ENCODE peak calls at places on chromosomes 12 and 14, in eight cellular contexts. M is psoas muscle, C is upper lobe of right lung, B is gastrocnemius medialis, A is right lobe of liver, E is stomach, G is fibroblast of mammary gland, O is GM12865. U is an unnamed sample.

GRCh38 chr12:39628836-39629235 is 9.2 kb upstream of the ABCD2 start:
- DNase-seq in A (no peak), O (peak; percentile 34), B (no peak), C (no peak), E (no peak), G (no peak), M (no peak), U (no peak)

GRCh38 chr12:14443531-14443930 is 78.0 kb downstream of the ATF7IP start:
- DNase-seq in B (no peak), G (peak; percentile 58), M (no peak), O (no peak), E (no peak), C (no peak), A (no peak), U (no peak)

GRCh38 chr12:72957454-72957853 is 685.3 kb downstream of the TRHDE start:
- DNase-seq in M (no peak), A (no peak), C (no peak), O (no peak), B (no peak), G (no peak), E (no peak), U (no peak)

GRCh38 chr14:68094158-68094557 is 274.6 kb downstream of the RAD51B start:
- DNase-seq in E (no peak), A (no peak), B (no peak), C (no peak), M (no peak), O (no peak), G (no peak), U (no peak)

GRCh38 chr14:103679351-103679750 is 35.9 kb downstream of the XRCC3 start:
- DNase-seq in G (peak; percentile 35), O (peak; percentile 82), C (peak; percentile 79), B (no peak), M (peak; percentile 67), E (peak; percentile 40), A (peak; percentile 56), U (peak; percentile 49)

GRCh38 chr12:110794623-110795280 is 52.0 kb upstream of the CCDC63 start:
- DNase-seq in E (peak; percentile 42), O (peak; percentile 51), M (peak; percentile 77), B (no peak), G (peak; percentile 65), C (no peak), A (no peak), U (no peak)

GRCh38 chr12:90627180-90627896 is 327.6 kb downstream of the CCER1 start:
- DNase-seq in G (peak; percentile 80), O (peak; percentile 27), A (no peak), M (no peak), E (no peak), B (no peak), C (no peak), U (no peak)

GRCh38 chr12:57342207-57342691 is 88.6 kb downstream of the R3HDM2 start:
- DNase-seq in A (no peak), C (no peak), E (no peak), B (no peak), M (no peak), O (no peak), G (peak; percentile 51), U (no peak)

GRCh38 chr14:52951730-52952481 is 1.1 kb upstream of the FERMT2 start:
- DNase-seq in E (peak; percentile 43), O (peak; percentile 35), A (peak; percentile 25), G (peak; percentile 86), C (no peak), M (no peak), B (peak; percentile 26), U (no peak)

GRCh38 chr14:87883750-87884149 is 109.2 kb downstream of the GALC start:
- DNase-seq in A (no peak), E (no peak), B (no peak), G (no peak), M (no peak), O (no peak), C (no peak), U (no peak)

DNA sequence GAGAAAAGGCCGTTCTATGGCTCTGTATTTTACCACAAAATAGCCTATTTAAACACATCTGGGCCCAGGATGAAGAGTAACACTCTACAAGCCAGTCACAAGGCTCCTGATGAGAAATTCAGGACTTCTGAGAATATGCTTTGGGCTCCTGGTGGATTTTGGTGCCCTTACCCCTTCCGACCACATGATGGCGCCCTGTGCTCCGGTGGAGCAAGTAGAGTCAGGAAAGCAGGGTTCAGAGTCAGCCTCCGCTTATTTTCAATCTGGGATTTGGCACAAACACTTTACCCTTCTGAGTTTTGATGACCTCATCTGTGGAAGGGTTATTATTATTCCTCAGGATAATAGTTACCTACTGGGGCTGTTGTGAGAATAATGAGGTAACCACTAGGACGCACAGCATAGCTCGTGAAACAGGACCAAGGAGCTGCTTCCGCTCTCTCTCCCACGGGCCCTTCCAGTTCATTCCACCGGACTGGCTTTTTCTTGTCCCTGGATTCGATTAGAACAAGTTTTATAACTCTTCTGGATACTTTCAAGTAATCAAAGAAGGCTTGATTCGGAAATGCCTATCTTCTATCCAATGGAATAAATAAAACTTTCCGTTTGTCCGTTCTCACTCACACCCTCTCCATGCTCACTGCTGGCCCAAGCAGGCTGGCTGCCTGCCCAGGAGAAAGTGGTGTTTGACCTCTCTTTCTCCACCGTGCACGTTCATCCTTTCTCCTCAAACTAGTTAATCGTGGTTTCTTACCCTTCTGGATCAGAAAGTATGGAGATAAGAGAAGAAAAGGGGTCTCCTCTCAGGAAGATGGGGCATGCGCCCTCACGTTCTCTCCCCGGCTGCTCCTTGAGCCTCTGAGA is 104.6 kb downstream of the GALC start:
- DNase-seq in E (no peak), B (no peak), M (no peak), C (no peak), A (no peak), O (peak; percentile 35), G (peak; percentile 64), U (no peak)
- TF ChIP-seq CTCF in E (no peak), B (no peak), M (no peak), C (peak; percentile 47), A (peak; percentile 30), O (peak; percentile 73), G (peak; percentile 91), U (no peak)

GRCh38 chr14:75980856-75981255 is 939 bp downstream of the TGFB3 start:
- DNase-seq in G (peak; percentile 42), A (no peak), O (no peak), C (no peak), M (peak; percentile 64), E (peak; percentile 47), B (no peak), U (no peak)
- H3K4me3 ChIP-seq in G (peak overlapping the region; percentile 63), A (peak overlapping the region; percentile 67), O (no peak overlapping the region), C (peak overlapping the region; percentile 78), M (peak overlapping the region; percentile 79), E (peak overlapping the region; percentile 66), B (peak overlapping the region; percentile 62), U (no peak overlapping the region)

DNA sequence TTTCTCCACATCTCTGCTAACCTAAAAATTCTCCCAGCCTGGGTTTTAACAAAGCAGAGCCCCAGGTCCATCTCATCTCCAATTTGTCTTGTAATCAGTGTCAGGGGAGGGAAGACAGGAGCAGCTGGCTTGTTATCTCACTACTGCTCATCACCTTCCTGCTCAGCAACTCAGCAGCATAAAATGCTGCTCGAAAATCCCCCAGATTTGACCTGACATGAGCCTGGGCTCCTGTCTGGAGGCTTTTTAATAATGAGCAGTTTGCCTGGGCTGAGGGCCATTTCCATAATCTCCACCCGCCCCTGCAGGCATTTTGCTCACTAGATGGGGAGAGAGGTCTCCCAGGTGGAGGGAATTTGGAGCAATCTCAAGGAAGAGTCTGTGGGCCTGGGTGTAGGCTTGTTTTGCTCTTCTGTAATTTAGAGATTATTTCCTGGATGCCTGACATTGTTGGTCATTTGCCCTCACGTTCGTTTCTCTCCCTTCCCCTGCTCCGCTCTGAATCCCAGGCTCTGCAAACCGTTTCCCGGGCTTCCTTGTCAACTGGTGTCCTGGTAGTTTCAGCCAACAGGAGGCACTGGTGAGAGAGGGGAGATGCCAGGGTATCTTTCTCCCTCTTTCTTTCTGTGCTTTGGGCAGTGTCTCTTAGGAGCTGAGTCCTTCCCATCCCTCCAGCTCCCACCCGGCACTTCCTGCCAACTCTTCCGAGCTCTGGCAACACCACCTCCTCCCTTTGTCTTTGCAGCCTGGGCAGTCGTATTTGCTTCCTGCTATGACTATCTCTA is 299.2 kb downstream of the GLT1D1 start:
- DNase-seq in A (no peak), E (no peak), C (no peak), B (no peak), M (no peak), O (no peak), G (no peak), U (no peak)
- TF ChIP-seq CTCF in A (no peak), E (no peak), C (no peak), B (no peak), M (no peak), O (no peak), G (no peak), U (no peak)

DNA sequence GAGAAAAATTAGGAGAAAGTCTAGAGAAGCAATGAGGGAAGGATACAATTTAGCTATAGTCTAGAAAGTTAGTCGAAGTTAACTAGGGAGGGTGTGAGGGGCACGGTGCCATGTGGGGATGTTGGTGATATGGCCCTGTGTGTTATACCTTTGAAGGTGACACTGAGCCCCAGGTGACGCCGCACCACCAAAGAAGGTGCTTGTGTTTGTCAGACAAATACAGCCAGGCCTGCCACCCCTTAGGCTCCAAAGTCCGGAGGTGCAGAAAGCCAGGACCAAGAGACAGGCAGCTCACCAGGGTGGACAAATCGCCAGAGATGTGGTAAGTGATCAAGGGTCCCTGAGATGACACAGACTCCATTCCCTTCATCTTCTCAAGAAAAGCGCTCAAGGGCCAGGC is 1.1 kb downstream of the C1S start:
- DNase-seq in E (no peak), A (peak; percentile 61), C (no peak), G (no peak), B (no peak), O (no peak), M (no peak), U (no peak)
- H3K4me3 ChIP-seq in E (peak overlapping the region; percentile 46), A (peak overlapping the region; percentile 55), C (peak overlapping the region; percentile 43), G (peak overlapping the region; percentile 60), B (peak overlapping the region; percentile 1), O (no peak overlapping the region), M (peak overlapping the region; percentile 59), U (no peak overlapping the region)

U was measured in CD8-positive, alpha-beta T cell.